ENCODE peak calls at places on chromosomes 5 and 9, in seven cellular contexts. One of them, this sample, is unnamed.

GRCh38 chr9:89842267-89842768 is 237.5 kb downstream of the GADD45G start:
- DNase-seq in AG08395: no peak
- DNase-seq in effector memory CD4-positive, alpha-beta T cell: no peak
- DNase-seq in non-pigmented ciliary epithelial cell: no peak
- DNase-seq in endothelial cell: no peak
- DNase-seq in CD8-positive, alpha-beta T cell: no peak
- DNase-seq in endodermal cell: peak; percentile 38
- DNase-seq in this sample: no peak

GRCh38 chr9:107918749-107919148 is 429.2 kb upstream of the KLF4 start:
- DNase-seq in endothelial cell: no peak
- DNase-seq in CD8-positive, alpha-beta T cell: no peak
- DNase-seq in non-pigmented ciliary epithelial cell: no peak
- DNase-seq in endodermal cell: no peak
- DNase-seq in effector memory CD4-positive, alpha-beta T cell: no peak
- DNase-seq in AG08395: no peak
- DNase-seq in this sample: no peak

GRCh38 chr5:171579849-171580505 is 160.5 kb downstream of the FGF18 start:
- DNase-seq in AG08395: no peak
- DNase-seq in non-pigmented ciliary epithelial cell: no peak
- DNase-seq in effector memory CD4-positive, alpha-beta T cell: no peak
- DNase-seq in endothelial cell: no peak
- DNase-seq in endodermal cell: no peak
- DNase-seq in CD8-positive, alpha-beta T cell: no peak
- DNase-seq in this sample: no peak

GRCh38 chr9:134778841-134779411 is 101.7 kb upstream of the FCN2 start:
- DNase-seq in endothelial cell: peak; percentile 82
- DNase-seq in CD8-positive, alpha-beta T cell: no peak
- DNase-seq in effector memory CD4-positive, alpha-beta T cell: no peak
- DNase-seq in endodermal cell: peak; percentile 93
- DNase-seq in AG08395: peak; percentile 56
- DNase-seq in non-pigmented ciliary epithelial cell: no peak
- DNase-seq in this sample: peak; percentile 89

GRCh38 chr5:41509399-41510175 is 814 bp downstream of the PLCXD3 start:
- DNase-seq in endodermal cell: peak; percentile 69
- DNase-seq in endothelial cell: no peak
- DNase-seq in AG08395: no peak
- DNase-seq in CD8-positive, alpha-beta T cell: no peak
- DNase-seq in non-pigmented ciliary epithelial cell: no peak
- DNase-seq in effector memory CD4-positive, alpha-beta T cell: no peak
- DNase-seq in this sample: no peak

GRCh38 chr9:129901922-129902321 is 66.7 kb downstream of the USP20 start:
- DNase-seq in endodermal cell: no peak
- DNase-seq in non-pigmented ciliary epithelial cell: no peak
- DNase-seq in effector memory CD4-positive, alpha-beta T cell: no peak
- DNase-seq in CD8-positive, alpha-beta T cell: no peak
- DNase-seq in endothelial cell: no peak
- DNase-seq in AG08395: no peak
- DNase-seq in this sample: no peak

GRCh38 chr5:52262844-52263243 is 524.9 kb upstream of the ITGA1 start:
- DNase-seq in CD8-positive, alpha-beta T cell: no peak
- DNase-seq in endodermal cell: no peak
- DNase-seq in effector memory CD4-positive, alpha-beta T cell: no peak
- DNase-seq in AG08395: no peak
- DNase-seq in non-pigmented ciliary epithelial cell: no peak
- DNase-seq in endothelial cell: no peak
- DNase-seq in this sample: peak; percentile 0

GRCh38 chr9:94743035-94743954 is 16.8 kb downstream of the AOPEP start:
- DNase-seq in effector memory CD4-positive, alpha-beta T cell: no peak
- DNase-seq in endodermal cell: no peak
- DNase-seq in CD8-positive, alpha-beta T cell: no peak
- DNase-seq in non-pigmented ciliary epithelial cell: no peak
- DNase-seq in AG08395: no peak
- DNase-seq in endothelial cell: no peak
- DNase-seq in this sample: peak; percentile 84

GRCh38 chr5:91339053-91339710 is 43.9 kb downstream of the ARRDC3 start:
- DNase-seq in AG08395: peak; percentile 30
- DNase-seq in CD8-positive, alpha-beta T cell: no peak
- DNase-seq in non-pigmented ciliary epithelial cell: no peak
- DNase-seq in effector memory CD4-positive, alpha-beta T cell: no peak
- DNase-seq in endothelial cell: no peak
- DNase-seq in endodermal cell: no peak
- DNase-seq in this sample: peak; percentile 77

GRCh38 chr5:111463304-111463703 is 49.0 kb downstream of the STARD4 start:
- DNase-seq in CD8-positive, alpha-beta T cell: no peak
- DNase-seq in endothelial cell: no peak
- DNase-seq in effector memory CD4-positive, alpha-beta T cell: no peak
- DNase-seq in endodermal cell: no peak
- DNase-seq in non-pigmented ciliary epithelial cell: no peak
- DNase-seq in AG08395: no peak
- DNase-seq in this sample: no peak

GRCh38 chr5:180352116-180352975 is 790 bp downstream of the GFPT2 start:
- DNase-seq in AG08395: peak; percentile 32
- DNase-seq in endodermal cell: peak; percentile 78
- DNase-seq in CD8-positive, alpha-beta T cell: no peak
- DNase-seq in endothelial cell: peak; percentile 47
- DNase-seq in non-pigmented ciliary epithelial cell: no peak
- DNase-seq in effector memory CD4-positive, alpha-beta T cell: no peak
- DNase-seq in this sample: peak; percentile 56

GRCh38 chr9:134069536-134070399 is 1.9 kb upstream of the BRD3 start:
- DNase-seq in endothelial cell: no peak
- DNase-seq in non-pigmented ciliary epithelial cell: no peak
- DNase-seq in endodermal cell: peak; percentile 40
- DNase-seq in CD8-positive, alpha-beta T cell: no peak
- DNase-seq in AG08395: no peak
- DNase-seq in effector memory CD4-positive, alpha-beta T cell: no peak
- DNase-seq in this sample: no peak

GRCh38 chr5:62093981-62094380 is 212.0 kb upstream of the KIF2A start:
- DNase-seq in effector memory CD4-positive, alpha-beta T cell: no peak
- DNase-seq in AG08395: no peak
- DNase-seq in non-pigmented ciliary epithelial cell: peak; percentile 13
- DNase-seq in CD8-positive, alpha-beta T cell: no peak
- DNase-seq in endothelial cell: no peak
- DNase-seq in endodermal cell: no peak
- DNase-seq in this sample: peak; percentile 83